ENCODE peak calls at places on chromosome 22, in nine cellular contexts. One of them, this sample, is unnamed.

GRCh38 chr22:37621352-37621860 is 12.8 kb downstream of the GGA1 start:
- DNase-seq in naive thymus-derived CD8-positive, alpha-beta T cell: no peak
- DNase-seq in left lung: no peak
- DNase-seq in brain pericyte: no peak
- DNase-seq in right lobe of liver: no peak
- DNase-seq in kidney epithelial cell: no peak
- DNase-seq in activated CD4-positive, CD25-positive, alpha-beta regulatory T cell treated with anti-CD3 and anti-CD28 coated beads, Interleukin-2, amount 50 U/mL, for 72 hours: no peak
- DNase-seq in activated T-helper 1 cell treated with anti-CD3 and anti-CD28 coated beads, Interleukin-12 subunit alpha, Interleukin-12 subunit beta, Interleukin-2, Interleukin-4 antibody, amounts not matched to agents 30 ng/mL and 10 ng/mL and 1 ng/mL, durations not matched to agents 14 hours and 24 hours and 36 hours: no peak
- DNase-seq in ureter: no peak
- DNase-seq in this sample: no peak

GRCh38 chr22:48738204-48738980 is 1089.3 kb downstream of the BRD1 start:
- DNase-seq in naive thymus-derived CD8-positive, alpha-beta T cell: no peak
- DNase-seq in kidney epithelial cell: no peak
- DNase-seq in right lobe of liver: no peak
- DNase-seq in ureter: no peak
- DNase-seq in left lung: peak
- DNase-seq in brain pericyte: no peak
- DNase-seq in activated CD4-positive, CD25-positive, alpha-beta regulatory T cell treated with anti-CD3 and anti-CD28 coated beads, Interleukin-2, amount 50 U/mL, for 72 hours: no peak
- DNase-seq in activated T-helper 1 cell treated with anti-CD3 and anti-CD28 coated beads, Interleukin-12 subunit alpha, Interleukin-12 subunit beta, Interleukin-2, Interleukin-4 antibody, amounts not matched to agents 30 ng/mL and 10 ng/mL and 1 ng/mL, durations not matched to agents 14 hours and 24 hours and 36 hours: no peak
- DNase-seq in this sample: no peak

GRCh38 chr22:23218867-23219251 is 38.5 kb downstream of the BCR start:
- DNase-seq in activated CD4-positive, CD25-positive, alpha-beta regulatory T cell treated with anti-CD3 and anti-CD28 coated beads, Interleukin-2, amount 50 U/mL, for 72 hours: no peak
- DNase-seq in naive thymus-derived CD8-positive, alpha-beta T cell: no peak
- DNase-seq in left lung: peak
- DNase-seq in brain pericyte: peak
- DNase-seq in activated T-helper 1 cell treated with anti-CD3 and anti-CD28 coated beads, Interleukin-12 subunit alpha, Interleukin-12 subunit beta, Interleukin-2, Interleukin-4 antibody, amounts not matched to agents 30 ng/mL and 10 ng/mL and 1 ng/mL, durations not matched to agents 14 hours and 24 hours and 36 hours: no peak
- DNase-seq in ureter: no peak
- DNase-seq in kidney epithelial cell: peak
- DNase-seq in right lobe of liver: no peak
- DNase-seq in this sample: no peak

GRCh38 chr22:50082197-50082715 is 3.0 kb downstream of the MLC1 start:
- DNase-seq in right lobe of liver: no peak
- DNase-seq in activated CD4-positive, CD25-positive, alpha-beta regulatory T cell treated with anti-CD3 and anti-CD28 coated beads, Interleukin-2, amount 50 U/mL, for 72 hours: no peak
- DNase-seq in activated T-helper 1 cell treated with anti-CD3 and anti-CD28 coated beads, Interleukin-12 subunit alpha, Interleukin-12 subunit beta, Interleukin-2, Interleukin-4 antibody, amounts not matched to agents 30 ng/mL and 10 ng/mL and 1 ng/mL, durations not matched to agents 14 hours and 24 hours and 36 hours: no peak
- DNase-seq in left lung: no peak
- DNase-seq in ureter: no peak
- DNase-seq in kidney epithelial cell: no peak
- DNase-seq in naive thymus-derived CD8-positive, alpha-beta T cell: no peak
- DNase-seq in brain pericyte: no peak
- DNase-seq in this sample: no peak

GRCh38 chr22:41638124-41638523 is 17.0 kb downstream of the XRCC6 start:
- DNase-seq in ureter: no peak
- DNase-seq in right lobe of liver: no peak
- DNase-seq in activated CD4-positive, CD25-positive, alpha-beta regulatory T cell treated with anti-CD3 and anti-CD28 coated beads, Interleukin-2, amount 50 U/mL, for 72 hours: no peak
- DNase-seq in kidney epithelial cell: no peak
- DNase-seq in left lung: no peak
- DNase-seq in naive thymus-derived CD8-positive, alpha-beta T cell: no peak
- DNase-seq in activated T-helper 1 cell treated with anti-CD3 and anti-CD28 coated beads, Interleukin-12 subunit alpha, Interleukin-12 subunit beta, Interleukin-2, Interleukin-4 antibody, amounts not matched to agents 30 ng/mL and 10 ng/mL and 1 ng/mL, durations not matched to agents 14 hours and 24 hours and 36 hours: no peak
- DNase-seq in brain pericyte: no peak
- DNase-seq in this sample: no peak

GRCh38 chr22:45718391-45718790 is 46.8 kb downstream of the ATXN10 start:
- DNase-seq in brain pericyte: no peak
- DNase-seq in right lobe of liver: no peak
- DNase-seq in kidney epithelial cell: no peak
- DNase-seq in naive thymus-derived CD8-positive, alpha-beta T cell: no peak
- DNase-seq in ureter: no peak
- DNase-seq in activated CD4-positive, CD25-positive, alpha-beta regulatory T cell treated with anti-CD3 and anti-CD28 coated beads, Interleukin-2, amount 50 U/mL, for 72 hours: no peak
- DNase-seq in left lung: no peak
- DNase-seq in activated T-helper 1 cell treated with anti-CD3 and anti-CD28 coated beads, Interleukin-12 subunit alpha, Interleukin-12 subunit beta, Interleukin-2, Interleukin-4 antibody, amounts not matched to agents 30 ng/mL and 10 ng/mL and 1 ng/mL, durations not matched to agents 14 hours and 24 hours and 36 hours: no peak
- DNase-seq in this sample: no peak

GRCh38 chr22:46909237-46910030 is 147.0 kb downstream of the TBC1D22A start:
- DNase-seq in kidney epithelial cell: no peak
- DNase-seq in right lobe of liver: no peak
- DNase-seq in activated T-helper 1 cell treated with anti-CD3 and anti-CD28 coated beads, Interleukin-12 subunit alpha, Interleukin-12 subunit beta, Interleukin-2, Interleukin-4 antibody, amounts not matched to agents 30 ng/mL and 10 ng/mL and 1 ng/mL, durations not matched to agents 14 hours and 24 hours and 36 hours: no peak
- DNase-seq in activated CD4-positive, CD25-positive, alpha-beta regulatory T cell treated with anti-CD3 and anti-CD28 coated beads, Interleukin-2, amount 50 U/mL, for 72 hours: no peak
- DNase-seq in left lung: no peak
- DNase-seq in brain pericyte: no peak
- DNase-seq in ureter: no peak
- DNase-seq in naive thymus-derived CD8-positive, alpha-beta T cell: no peak
- DNase-seq in this sample: no peak

GRCh38 chr22:44395116-44396005 is 82.6 kb upstream of the SHISAL1 start:
- DNase-seq in activated T-helper 1 cell treated with anti-CD3 and anti-CD28 coated beads, Interleukin-12 subunit alpha, Interleukin-12 subunit beta, Interleukin-2, Interleukin-4 antibody, amounts not matched to agents 30 ng/mL and 10 ng/mL and 1 ng/mL, durations not matched to agents 14 hours and 24 hours and 36 hours: no peak
- DNase-seq in ureter: no peak
- DNase-seq in naive thymus-derived CD8-positive, alpha-beta T cell: no peak
- DNase-seq in brain pericyte: no peak
- DNase-seq in right lobe of liver: peak
- DNase-seq in left lung: peak
- DNase-seq in kidney epithelial cell: no peak
- DNase-seq in activated CD4-positive, CD25-positive, alpha-beta regulatory T cell treated with anti-CD3 and anti-CD28 coated beads, Interleukin-2, amount 50 U/mL, for 72 hours: peak
- DNase-seq in this sample: no peak

GRCh38 chr22:37018086-37018814 is 997 bp downstream of the TST start:
- DNase-seq in naive thymus-derived CD8-positive, alpha-beta T cell: no peak
- DNase-seq in activated T-helper 1 cell treated with anti-CD3 and anti-CD28 coated beads, Interleukin-12 subunit alpha, Interleukin-12 subunit beta, Interleukin-2, Interleukin-4 antibody, amounts not matched to agents 30 ng/mL and 10 ng/mL and 1 ng/mL, durations not matched to agents 14 hours and 24 hours and 36 hours: no peak
- DNase-seq in ureter: no peak
- DNase-seq in right lobe of liver: peak
- DNase-seq in brain pericyte: no peak
- DNase-seq in kidney epithelial cell: no peak
- DNase-seq in activated CD4-positive, CD25-positive, alpha-beta regulatory T cell treated with anti-CD3 and anti-CD28 coated beads, Interleukin-2, amount 50 U/mL, for 72 hours: no peak
- DNase-seq in left lung: no peak
- DNase-seq in this sample: no peak

GRCh38 chr22:35921777-35922176 is 106.8 kb downstream of the RBFOX2 start:
- DNase-seq in right lobe of liver: no peak
- DNase-seq in kidney epithelial cell: peak
- DNase-seq in naive thymus-derived CD8-positive, alpha-beta T cell: peak
- DNase-seq in ureter: peak
- DNase-seq in activated T-helper 1 cell treated with anti-CD3 and anti-CD28 coated beads, Interleukin-12 subunit alpha, Interleukin-12 subunit beta, Interleukin-2, Interleukin-4 antibody, amounts not matched to agents 30 ng/mL and 10 ng/mL and 1 ng/mL, durations not matched to agents 14 hours and 24 hours and 36 hours: peak
- DNase-seq in brain pericyte: peak
- DNase-seq in left lung: no peak
- DNase-seq in activated CD4-positive, CD25-positive, alpha-beta regulatory T cell treated with anti-CD3 and anti-CD28 coated beads, Interleukin-2, amount 50 U/mL, for 72 hours: no peak
- DNase-seq in this sample: no peak

GRCh38 chr22:38282397-38282796 is 9.6 kb upstream of the TMEM184B start:
- DNase-seq in activated CD4-positive, CD25-positive, alpha-beta regulatory T cell treated with anti-CD3 and anti-CD28 coated beads, Interleukin-2, amount 50 U/mL, for 72 hours: no peak
- DNase-seq in brain pericyte: no peak
- DNase-seq in kidney epithelial cell: no peak
- DNase-seq in ureter: no peak
- DNase-seq in left lung: no peak
- DNase-seq in right lobe of liver: no peak
- DNase-seq in activated T-helper 1 cell treated with anti-CD3 and anti-CD28 coated beads, Interleukin-12 subunit alpha, Interleukin-12 subunit beta, Interleukin-2, Interleukin-4 antibody, amounts not matched to agents 30 ng/mL and 10 ng/mL and 1 ng/mL, durations not matched to agents 14 hours and 24 hours and 36 hours: no peak
- DNase-seq in naive thymus-derived CD8-positive, alpha-beta T cell: no peak
- DNase-seq in this sample: no peak